ENCODE peak calls at places on chromosome 2, in six cellular contexts. U, O, T, P, Y and B are unnamed samples.

GRCh38 chr2:79666430-79666829 is 153.6 kb downstream of the CTNNA2 start:
- DNase-seq in U (no peak), O (no peak), T (no peak), P (no peak), Y (no peak), B (no peak)

GRCh38 chr2:182018218-182018617 is 32.6 kb downstream of the PPP1R1C start:
- DNase-seq in U (no peak), O (no peak), T (no peak), P (no peak), Y (peak), B (no peak)

GRCh38 chr2:162787616-162788015 is 51.0 kb downstream of the KCNH7 start:
- DNase-seq in U (no peak), O (no peak), T (no peak), P (no peak), Y (no peak), B (no peak)

GRCh38 chr2:158006961-158007664 is 94.6 kb upstream of the UPP2 start:
- DNase-seq in U (peak), O (no peak), T (no peak), P (no peak), Y (no peak), B (no peak)

GRCh38 chr2:71961289-71962027 is 186.2 kb downstream of the CYP26B1 start:
- DNase-seq in U (no peak), O (no peak), T (no peak), P (no peak), Y (no peak), B (no peak)

GRCh38 chr2:111186933-111187332 is 66.2 kb downstream of the BCL2L11 start:
- DNase-seq in U (no peak), O (no peak), T (no peak), P (no peak), Y (no peak), B (no peak)

GRCh38 chr2:188292446-188293239 is 969 bp downstream of the GULP1 start:
- DNase-seq in U (peak), O (peak), T (peak), P (peak), Y (peak), B (peak)

GRCh38 chr2:15695582-15696330 is 104.1 kb downstream of the DDX1 start:
- DNase-seq in U (no peak), O (no peak), T (no peak), P (no peak), Y (no peak), B (no peak)

GRCh38 chr2:236174608-236175001 is 6.4 kb upstream of the GBX2 start:
- DNase-seq in U (no peak), O (no peak), T (no peak), P (no peak), Y (no peak), B (no peak)

GRCh38 chr2:201507725-201508124 is 56.2 kb downstream of the STRADB start:
- DNase-seq in U (no peak), O (no peak), T (no peak), P (no peak), Y (no peak), B (no peak)

GRCh38 chr2:39511786-39512433 is 74.8 kb upstream of the MAP4K3 start:
- DNase-seq in U (peak), O (no peak), T (no peak), P (no peak), Y (no peak), B (no peak)

GRCh38 chr2:106956879-106957278 is 70.9 kb upstream of the ST6GAL2 start:
- DNase-seq in U (no peak), O (no peak), T (peak), P (no peak), Y (peak), B (no peak)

GRCh38 chr2:1598041-1598710 is 146.1 kb downstream of the PXDN start:
- DNase-seq in U (no peak), O (no peak), T (no peak), P (no peak), Y (no peak), B (no peak)

GRCh38 chr2:129464036-129464435 is 515.4 kb upstream of the RAB6C start:
- DNase-seq in U (no peak), O (no peak), T (no peak), P (no peak), Y (no peak), B (no peak)

GRCh38 chr2:30139131-30139870 is 7.5 kb upstream of the YPEL5 start:
- DNase-seq in U (peak), O (no peak), T (no peak), P (no peak), Y (no peak), B (no peak)

GRCh38 chr2:18829331-18829902 is 240.0 kb upstream of the NT5C1B start:
- DNase-seq in U (no peak), O (no peak), T (peak), P (no peak), Y (peak), B (peak)

GRCh38 chr2:204967199-204967995 is 422.1 kb downstream of the PARD3B start:
- DNase-seq in U (no peak), O (no peak), T (no peak), P (peak), Y (no peak), B (no peak)

GRCh38 chr2:26629346-26629630 is 11.9 kb downstream of the CIB4 start:
- DNase-seq in U (no peak), O (no peak), T (no peak), P (no peak), Y (no peak), B (no peak)

GRCh38 chr2:152648336-152648735 is 68.9 kb downstream of the PRPF40A start:
- DNase-seq in U (no peak), O (no peak), T (no peak), P (no peak), Y (peak), B (no peak)

GRCh38 chr2:20582600-20583221 is 68.2 kb downstream of the HS1BP3 start:
- DNase-seq in U (no peak), O (no peak), T (no peak), P (no peak), Y (no peak), B (no peak)

GRCh38 chr2:150783896-150784295 is 296.4 kb upstream of the RND3 start:
- DNase-seq in U (no peak), O (no peak), T (no peak), P (no peak), Y (no peak), B (no peak)

GRCh38 chr2:183124957-183125255 is 663 bp downstream of the NUP35 start:
- DNase-seq in U (no peak), O (no peak), T (no peak), P (no peak), Y (no peak), B (no peak)

GRCh38 chr2:150480971-150481830 is 6.3 kb downstream of the RND3 start:
- DNase-seq in U (no peak), O (no peak), T (no peak), P (no peak), Y (no peak), B (no peak)

GRCh38 chr2:205077159-205077558 is 531.9 kb downstream of the PARD3B start:
- DNase-seq in U (no peak), O (no peak), T (no peak), P (no peak), Y (no peak), B (no peak)

GRCh38 chr2:8581048-8581561 is 100.8 kb upstream of the ID2 start:
- DNase-seq in U (peak), O (no peak), T (no peak), P (no peak), Y (no peak), B (no peak)

GRCh38 chr2:28896906-28897305 is 2.4 kb downstream of the WDR43 start:
- DNase-seq in U (no peak), O (no peak), T (peak), P (no peak), Y (no peak), B (no peak)
- H3K4me3 ChIP-seq in U (no peak), O (no peak), T (no peak), P (no peak), Y (no peak), B (no peak)

DNA sequence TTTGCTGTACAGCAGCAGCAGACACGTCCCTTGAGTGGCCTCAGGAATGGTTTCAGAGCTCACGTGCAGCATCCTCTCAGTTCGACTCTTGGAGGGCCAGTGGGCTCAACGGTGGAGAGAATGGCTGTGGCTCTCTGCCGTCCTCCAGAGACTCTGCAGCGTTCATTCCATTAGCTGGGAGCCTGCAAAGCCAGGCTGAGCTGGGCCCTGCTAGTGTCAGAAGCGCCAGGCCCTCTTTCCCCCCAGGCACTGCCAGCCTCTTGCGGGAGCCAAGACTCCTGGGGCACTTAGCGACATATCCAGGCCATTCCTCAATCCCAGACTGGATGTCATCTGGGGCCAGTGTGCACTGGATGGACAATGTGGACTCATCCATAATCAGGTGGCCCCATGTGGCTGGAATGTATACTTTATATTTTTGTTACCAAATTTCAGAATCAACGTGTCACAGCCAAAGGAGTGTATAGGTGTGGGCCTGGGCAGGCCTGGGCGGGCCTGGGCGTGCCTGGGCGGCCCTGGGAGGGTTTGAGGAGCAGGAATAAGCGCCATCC is 125.1 kb upstream of the EPAS1 start:
- DNase-seq in U (no peak), O (no peak), T (no peak), P (no peak), Y (no peak), B (no peak)
- TF ChIP-seq CTCF in U (no peak), O (no peak), T (no peak), P (no peak), Y (peak), B (no peak)

GRCh38 chr2:53051157-53051556 is 716.4 kb upstream of the CHAC2 start:
- DNase-seq in U (no peak), O (no peak), T (no peak), P (no peak), Y (no peak), B (no peak)
- H3K4me3 ChIP-seq in U (no peak), O (no peak), T (no peak), P (no peak), Y (no peak), B (no peak)

DNA sequence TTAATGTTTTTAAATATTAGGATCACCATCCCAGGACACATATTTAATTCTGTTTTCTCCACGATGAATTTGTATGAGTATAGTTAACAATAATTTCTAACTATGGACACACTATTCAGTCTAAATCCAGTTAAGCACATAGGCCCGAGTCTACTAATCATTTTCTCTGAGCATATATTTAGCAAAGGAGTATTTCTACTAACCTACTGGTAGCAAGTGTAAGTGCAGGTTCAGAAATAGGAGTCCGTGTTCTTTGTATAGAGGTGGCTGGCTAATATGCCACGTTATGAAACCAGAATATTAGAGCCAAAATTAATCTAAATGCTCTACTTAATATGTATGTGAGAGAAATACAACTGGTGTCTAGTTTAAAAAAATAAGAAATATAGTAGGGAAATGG is 416.6 kb upstream of the NXPH2 start:
- DNase-seq in U (no peak), O (no peak), T (no peak), P (no peak), Y (no peak), B (no peak)
- TF ChIP-seq CTCF in U (no peak), O (no peak), T (no peak), P (no peak), Y (no peak), B (no peak)

GRCh38 chr2:98445708-98446577 is 1.3 kb downstream of the INPP4A start:
- DNase-seq in U (no peak), O (no peak), T (no peak), P (no peak), Y (no peak), B (no peak)
- H3K4me3 ChIP-seq in U (peak), O (peak), T (peak), P (peak), Y (peak), B (peak)

GRCh38 chr2:143686585-143687164 is 557.5 kb downstream of the ARHGAP15 start:
- DNase-seq in U (no peak), O (peak), T (peak), P (no peak), Y (peak), B (peak)
- TF ChIP-seq CTCF in U (peak), O (peak), T (peak), P (peak), Y (peak), B (peak)

DNA sequence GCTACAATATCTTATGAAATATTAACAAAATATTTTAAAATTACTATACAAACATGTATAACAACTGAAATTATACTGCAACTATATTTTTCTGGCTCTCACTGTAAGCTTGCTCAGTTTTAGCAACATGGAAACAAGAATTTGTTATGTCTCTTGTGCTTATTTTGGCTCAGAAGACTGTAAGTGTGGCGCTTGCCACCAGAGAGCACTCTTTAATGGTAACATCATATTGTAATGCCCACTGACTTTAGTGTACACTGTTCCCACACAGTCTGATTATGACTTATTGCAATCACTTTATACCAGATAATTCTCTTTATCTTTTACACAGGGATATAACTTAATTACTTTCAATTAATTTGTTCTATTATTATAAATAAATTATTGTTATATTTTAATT is 1500.6 kb upstream of the TMEFF2 start:
- DNase-seq in U (no peak), O (no peak), T (peak), P (peak), Y (peak), B (no peak)
- H3K4me3 ChIP-seq in U (no peak), O (no peak), T (no peak), P (no peak), Y (no peak), B (no peak)